ENCODE peak calls at places on chromosomes 12 and 14, in five cellular contexts. R is AG08396; J is left colon; T is stimulated activated CD8-positive, alpha-beta memory T cell treated with anti-CD3 and anti-CD28 coated beads, Interleukin-2, amount 100 ng/mL, for 1 hour; S is body of pancreas. E is an unnamed sample.

GRCh38 chr12:93851245-93851665 is 174.1 kb downstream of the CRADD start:
- DNase-seq in R (no peak), J (peak), T (no peak), S (no peak), E (no peak)

GRCh38 chr14:102078840-102079699 is 7.8 kb downstream of the HSP90AA1 start:
- DNase-seq in R (no peak), J (no peak), T (no peak), S (no peak), E (no peak)

GRCh38 chr14:105495101-105495989 is 4.3 kb downstream of the TEDC1 start:
- DNase-seq in R (no peak), J (no peak), T (no peak), S (peak), E (no peak)

GRCh38 chr12:88644946-88645702 is 64.9 kb upstream of the KITLG start:
- DNase-seq in R (no peak), J (no peak), T (no peak), S (no peak), E (no peak)

GRCh38 chr12:51270847-51271518 is 768 bp upstream of the SMAGP start:
- DNase-seq in R (peak), J (no peak), T (no peak), S (peak), E (no peak)

GRCh38 chr12:124466200-124467128 is 100.9 kb downstream of the NCOR2 start:
- DNase-seq in R (no peak), J (peak), T (peak), S (no peak), E (peak)

GRCh38 chr12:111443586-111443985 is 37.9 kb downstream of the SH2B3 start:
- DNase-seq in R (no peak), J (no peak), T (no peak), S (peak), E (no peak)

GRCh38 chr14:95784137-95784536 is 70.2 kb upstream of the TCL1A start:
- DNase-seq in R (peak), J (no peak), T (no peak), S (no peak), E (no peak)

GRCh38 chr12:15904378-15904920 is 6.7 kb upstream of the DERA start:
- DNase-seq in R (no peak), J (no peak), T (no peak), S (no peak), E (no peak)

GRCh38 chr12:54711664-54712063 is 63.5 kb upstream of the DCD start:
- DNase-seq in R (no peak), J (no peak), T (no peak), S (no peak), E (no peak)

GRCh38 chr12:113555226-113555625 is 83.6 kb upstream of the LHX5 start:
- DNase-seq in R (no peak), J (no peak), T (no peak), S (no peak), E (no peak)

GRCh38 chr12:22202847-22203246 is 131.7 kb downstream of the ST8SIA1 start:
- DNase-seq in R (no peak), J (no peak), T (no peak), S (no peak), E (no peak)

GRCh38 chr12:110355080-110355479 is 48.4 kb downstream of the ANAPC7 start:
- DNase-seq in R (no peak), J (no peak), T (no peak), S (no peak), E (no peak)

GRCh38 chr12:124828264-124829007 is 35.2 kb downstream of the SCARB1 start:
- DNase-seq in R (peak), J (peak), T (no peak), S (peak), E (no peak)

GRCh38 chr12:40996091-40996490 is 192.0 kb upstream of the PDZRN4 start:
- DNase-seq in R (no peak), J (no peak), T (no peak), S (no peak), E (no peak)

GRCh38 chr12:53068811-53069585 is 10.2 kb downstream of the SPRYD3 start:
- DNase-seq in R (no peak), J (no peak), T (no peak), S (no peak), E (no peak)

GRCh38 chr12:84627582-84627981 is 285.0 kb downstream of the SLC6A15 start:
- DNase-seq in R (no peak), J (no peak), T (no peak), S (no peak), E (no peak)

GRCh38 chr14:32332415-32333116 is 3.5 kb downstream of the AKAP6 start:
- DNase-seq in R (no peak), J (no peak), T (no peak), S (no peak), E (no peak)

GRCh38 chr14:58752280-58752679 is 114.5 kb downstream of the DACT1 start:
- DNase-seq in R (no peak), J (no peak), T (no peak), S (no peak), E (no peak)

GRCh38 chr12:19689226-19689625 is 249.9 kb downstream of the AEBP2 start:
- DNase-seq in R (no peak), J (no peak), T (no peak), S (no peak), E (no peak)

GRCh38 chr12:64780531-64781373 is 21.5 kb upstream of the GNS start:
- DNase-seq in R (peak), J (peak), T (no peak), S (peak), E (peak)

GRCh38 chr14:32019271-32019670 is 57.8 kb upstream of the ARHGAP5 start:
- DNase-seq in R (no peak), J (no peak), T (no peak), S (no peak), E (no peak)

GRCh38 chr12:111767362-111768158 is 827 bp downstream of the ALDH2 start:
- DNase-seq in R (peak), J (peak), T (no peak), S (no peak), E (no peak)

E was measured in lung.